ENCODE peak calls at places on chromosome 12, in five cellular contexts. H is foreskin fibroblast; O is A549; W is effector memory CD4-positive, alpha-beta T cell; M is CD8-positive, alpha-beta memory T cell. L is an unnamed sample.

GRCh38 chr12:1811948-1812291 is 8.4 kb upstream of the LRTM2 start:
- DNase-seq in H (no peak), M (no peak), W (no peak), O (no peak), L (no peak)

GRCh38 chr12:120316798-120317257 is 10.8 kb downstream of the PLA2G1B start:
- DNase-seq in O (no peak), H (no peak), W (no peak), M (no peak), L (no peak)

GRCh38 chr12:64893961-64894360 is 69.5 kb downstream of the TBC1D30 start:
- DNase-seq in W (no peak), M (no peak), H (peak), O (no peak), L (no peak)

GRCh38 chr12:109743076-109743910 is 29.7 kb downstream of the FAM222A start:
- DNase-seq in O (no peak), W (no peak), M (no peak), H (no peak), L (peak)

GRCh38 chr12:115020091-115020490 is 336.1 kb upstream of the TBX3 start:
- DNase-seq in W (no peak), O (no peak), H (no peak), M (no peak), L (no peak)

GRCh38 chr12:9211687-9212086 is 3.5 kb upstream of the PZP start:
- DNase-seq in W (no peak), O (no peak), H (no peak), M (no peak), L (no peak)

GRCh38 chr12:43883748-43884147 is 47.9 kb downstream of the TMEM117 start:
- DNase-seq in M (no peak), O (no peak), W (no peak), H (no peak), L (no peak)

GRCh38 chr12:62813031-62813829 is 121.7 kb downstream of the PPM1H start:
- DNase-seq in W (no peak), H (peak), M (no peak), O (peak), L (peak)

GRCh38 chr12:24562761-24563392 is 386.0 kb downstream of the BCAT1 start:
- DNase-seq in O (peak), H (no peak), W (no peak), M (no peak), L (peak)

GRCh38 chr12:24561411-24561871 is 387.5 kb downstream of the BCAT1 start:
- DNase-seq in W (no peak), H (no peak), M (no peak), O (peak), L (no peak)

GRCh38 chr12:24561882-24562760 is 386.8 kb downstream of the BCAT1 start:
- DNase-seq in M (no peak), H (peak), O (peak), W (no peak), L (peak)

GRCh38 chr12:24560192-24560591 is 388.7 kb downstream of the BCAT1 start:
- DNase-seq in H (no peak), M (no peak), O (no peak), W (no peak), L (no peak)

DNA sequence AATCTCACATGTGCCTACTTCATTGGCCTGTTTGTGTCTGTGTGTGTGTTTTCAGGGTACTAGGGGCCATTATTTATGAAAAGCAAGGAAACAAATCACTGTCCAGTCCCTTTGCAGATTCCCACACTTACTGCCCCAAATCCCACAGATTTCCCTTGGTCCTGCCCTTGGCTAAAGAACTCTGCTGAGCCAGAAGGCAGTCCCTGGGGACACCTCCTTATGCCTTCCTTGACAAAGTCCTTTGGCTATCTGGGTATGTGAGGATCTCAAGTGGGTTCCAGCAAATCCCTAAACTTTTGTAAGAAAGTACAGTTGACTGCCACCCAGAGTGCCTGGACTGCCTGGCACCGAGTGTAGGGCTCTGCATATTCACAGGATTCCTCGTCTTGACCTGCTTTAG is 388.0 kb downstream of the BCAT1 start:
- DNase-seq in W (no peak), O (no peak), M (no peak), H (no peak), L (no peak)
- H3K4me3 ChIP-seq in W (no peak), O (peak), M (no peak), H (peak), L (peak)

DNA sequence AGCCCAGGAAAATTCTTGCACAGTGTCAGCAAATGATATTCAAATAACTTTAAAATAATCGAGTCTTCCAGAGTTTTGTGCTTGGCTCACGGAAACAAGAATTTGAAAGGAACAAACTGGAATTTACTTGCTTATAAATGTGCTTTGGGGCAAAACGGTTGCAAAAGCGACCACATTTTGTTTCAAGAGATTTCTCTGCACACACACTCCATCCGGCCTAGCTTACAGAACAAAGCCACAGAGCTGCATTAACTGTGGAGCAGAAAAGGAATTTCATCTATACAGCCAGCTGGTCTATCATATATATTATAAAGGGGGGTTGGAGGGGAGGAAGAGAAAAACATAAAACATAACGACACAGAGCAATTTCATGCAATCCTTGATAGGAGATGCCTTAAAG is 153.0 kb downstream of the MYRFL start:
- DNase-seq in O (no peak), H (no peak), M (no peak), W (no peak), L (no peak)
- H3K4me3 ChIP-seq in O (no peak), H (no peak), M (no peak), W (no peak), L (no peak)

GRCh38 chr12:47832263-47832933 is 12.7 kb upstream of the HDAC7 start:
- DNase-seq in O (no peak), W (no peak), M (peak), H (no peak), L (no peak)
- H3K4me3 ChIP-seq in O (no peak), W (peak), M (peak), H (no peak), L (no peak)

DNA sequence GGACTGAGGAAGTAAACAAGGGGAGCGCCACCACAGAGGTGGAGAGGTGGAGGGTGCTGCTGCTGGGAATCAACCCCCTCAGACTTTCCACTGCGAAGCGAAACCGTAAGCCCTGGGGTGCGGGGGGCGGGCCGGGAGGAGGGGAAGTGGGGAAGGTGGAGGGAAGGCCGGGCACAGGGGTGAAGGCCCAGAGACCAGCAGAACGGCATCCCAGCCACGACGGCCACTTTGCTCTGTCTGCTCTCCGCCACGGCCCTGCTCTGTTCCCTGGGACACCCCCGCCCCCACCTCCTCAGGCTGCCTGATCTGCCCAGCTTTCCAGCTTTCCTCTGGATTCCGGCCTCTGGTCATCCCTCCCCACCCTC is at the start of gene LAG3:
- DNase-seq in M (no peak), O (no peak), H (no peak), W (no peak), L (peak)
- H3K4me3 ChIP-seq in M (peak), O (no peak), H (no peak), W (peak), L (peak)